ENCODE peak calls at places on chromosomes 13 and 19, in six cellular contexts. H is ascending aorta, D is IMR-90, F is neural progenitor cell, M is heart left ventricle, V is mucosa of descending colon. C is an unnamed sample.

GRCh38 chr19:54312436-54313362 is at the start of gene LILRA5:
- DNase-seq in V (no peak), M (no peak), D (no peak), F (no peak), H (no peak), C (no peak)

GRCh38 chr19:53951436-53951835 is 11.3 kb upstream of the CACNG8 start:
- DNase-seq in H (no peak), M (no peak), F (no peak), V (no peak), D (no peak), C (no peak)

GRCh38 chr13:30421093-30422055 is 919 bp upstream of the UBE2L5 start:
- DNase-seq in F (peak; percentile 90), H (peak; percentile 95), V (peak; percentile 87), M (peak; percentile 93), D (peak; percentile 80), C (peak; percentile 72)

GRCh38 chr13:27168086-27168485 is 3.5 kb downstream of the USP12 start:
- DNase-seq in V (no peak), F (no peak), D (no peak), H (no peak), M (no peak), C (no peak)

GRCh38 chr19:30086220-30086619 is 144.2 kb downstream of the URI1 start:
- DNase-seq in H (no peak), M (peak; percentile 3), V (no peak), D (no peak), F (no peak), C (no peak)

GRCh38 chr13:113275387-113275786 is 21.7 kb upstream of the LAMP1 start:
- DNase-seq in V (no peak), M (no peak), H (no peak), F (peak; percentile 61), D (peak; percentile 75), C (peak; percentile 71)

GRCh38 chr19:32658527-32658926 is 16.5 kb downstream of the ANKRD27 start:
- DNase-seq in F (no peak), D (no peak), H (no peak), V (no peak), M (no peak), C (no peak)

GRCh38 chr19:1752757-1753728 is at the start of gene ONECUT3:
- DNase-seq in H (no peak), V (no peak), F (peak; percentile 80), D (no peak), M (no peak), C (no peak)

GRCh38 chr13:113933901-113934300 is 40.0 kb downstream of the C13orf46 start:
- DNase-seq in F (no peak), H (no peak), D (no peak), M (peak; percentile 43), V (no peak), C (no peak)

GRCh38 chr13:40590112-40590862 is 76.2 kb downstream of the FOXO1 start:
- DNase-seq in V (no peak), D (no peak), M (no peak), F (no peak), H (no peak), C (no peak)
- H3K4me3 ChIP-seq in V (no peak overlapping the region), D (no peak overlapping the region), M (no peak overlapping the region), F (no peak overlapping the region), H (no peak overlapping the region), C (no peak overlapping the region)

GRCh38 chr19:37829526-37829925 is 50.1 kb upstream of the ZNF573 start:
- DNase-seq in M (no peak), V (no peak), D (no peak), H (no peak), F (no peak), C (no peak)
- H3K9me3 ChIP-seq in M (no peaks in the 10 kb centered on the region), V (peaks cover 93% of the 10 kb centered on the region), D (peaks cover 24% of the 10 kb centered on the region), H (peaks cover 94% of the 10 kb centered on the region), F (no peaks in the 10 kb centered on the region), C (no peaks in the 10 kb centered on the region)

GRCh38 chr19:11054200-11054599 is 35.1 kb upstream of the LDLR start:
- DNase-seq in D (no peak), H (no peak), F (no peak), M (no peak), V (no peak), C (no peak)

GRCh38 chr19:11047856-11048255 is 41.4 kb upstream of the LDLR start:
- DNase-seq in H (no peak), M (no peak), F (no peak), V (no peak), D (no peak), C (no peak)

GRCh38 chr19:11052391-11052790 is 36.9 kb upstream of the LDLR start:
- DNase-seq in V (no peak), D (no peak), F (no peak), M (no peak), H (no peak), C (no peak)

GRCh38 chr19:11046608-11047354 is 42.5 kb upstream of the LDLR start:
- DNase-seq in D (no peak), H (no peak), V (no peak), M (no peak), F (no peak), C (no peak)

DNA sequence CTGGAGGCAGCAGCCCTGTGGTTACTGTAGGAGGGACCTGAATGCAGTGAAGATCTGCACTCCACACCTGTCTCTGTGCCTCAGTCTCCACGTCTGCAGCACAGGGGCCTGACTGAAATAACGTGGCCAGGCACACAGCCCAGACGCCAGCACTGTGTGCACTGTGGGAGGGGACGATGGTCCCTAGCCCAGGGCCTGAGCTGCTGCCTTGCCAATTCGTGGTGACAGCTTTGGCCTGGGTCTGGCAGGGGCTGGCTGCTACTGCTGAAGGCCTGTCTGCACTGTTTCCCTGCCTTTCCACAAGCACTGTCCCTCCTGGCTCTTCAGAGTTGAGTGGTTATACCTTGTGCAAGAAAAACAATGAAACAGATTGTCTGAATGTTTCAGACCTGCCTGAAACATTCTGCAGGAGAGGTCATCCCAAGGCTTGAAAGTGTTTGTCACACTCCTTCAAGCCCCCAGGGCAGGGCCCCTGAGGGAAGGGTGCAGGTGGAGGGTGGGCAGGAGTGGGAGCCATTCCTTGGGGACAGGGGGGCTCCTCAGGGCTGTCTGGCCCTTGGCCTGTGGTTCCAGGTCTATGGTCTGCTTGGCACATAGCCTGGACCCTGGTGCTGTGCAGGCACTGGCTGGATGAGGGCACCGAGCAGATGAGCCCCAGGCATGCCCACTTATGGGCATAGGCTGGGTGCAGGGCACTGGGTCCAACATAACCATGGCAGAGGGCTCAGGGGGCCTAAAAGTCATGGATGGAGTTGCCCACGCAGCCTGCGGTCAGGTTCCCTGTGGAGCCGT is 38.7 kb upstream of the LDLR start:
- DNase-seq in D (no peak), V (no peak), H (no peak), M (no peak), F (no peak), C (no peak)
- H3K4me3 ChIP-seq in D (no peak overlapping the region), V (no peak overlapping the region), H (no peak overlapping the region), M (no peak overlapping the region), F (no peak overlapping the region), C (no peak overlapping the region)

GRCh38 chr19:23055501-23055900 is 52.5 kb upstream of the ZNF728 start:
- DNase-seq in D (no peak), F (no peak), V (no peak), H (no peak), M (no peak), C (no peak)
- H3K9me3 ChIP-seq in D (peaks cover 22% of the 10 kb centered on the region), F (no peaks in the 10 kb centered on the region), V (peaks cover 15% of the 10 kb centered on the region), H (no peaks in the 10 kb centered on the region), M (no peaks in the 10 kb centered on the region), C (no peaks in the 10 kb centered on the region)

DNA sequence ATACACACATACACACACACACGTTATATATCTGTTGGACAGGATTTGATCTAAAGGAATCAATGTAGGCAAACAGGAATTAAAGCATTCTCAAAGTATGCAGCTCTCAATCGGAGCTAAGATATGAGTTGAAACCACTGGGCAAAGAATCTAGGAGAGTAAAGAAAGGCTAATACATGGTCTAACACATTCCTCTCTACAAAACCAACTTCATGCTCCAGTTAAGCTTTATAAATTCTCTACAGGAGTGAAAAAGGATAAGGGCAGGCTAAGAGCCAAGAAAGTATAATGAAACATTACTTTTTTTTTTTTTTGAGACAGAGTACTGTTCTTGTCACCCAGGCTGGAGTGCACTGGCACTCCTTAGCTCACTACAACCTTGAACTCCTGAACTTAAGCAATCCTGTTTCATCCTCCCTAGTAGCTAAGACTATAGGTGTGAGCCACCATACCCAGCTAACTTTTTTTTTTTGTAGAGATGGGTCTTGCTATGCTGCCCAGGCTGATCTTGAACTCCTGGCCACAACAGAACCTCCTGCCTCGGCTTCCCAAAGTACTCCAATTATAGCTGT is 10.6 kb downstream of the FBXL3 start:
- DNase-seq in D (no peak), F (no peak), H (no peak), M (no peak), V (no peak), C (no peak)
- H3K4me3 ChIP-seq in D (no peak overlapping the region), F (no peak overlapping the region), H (peak overlapping the region; percentile 22), M (no peak overlapping the region), V (no peak overlapping the region), C (no peak overlapping the region)

DNA sequence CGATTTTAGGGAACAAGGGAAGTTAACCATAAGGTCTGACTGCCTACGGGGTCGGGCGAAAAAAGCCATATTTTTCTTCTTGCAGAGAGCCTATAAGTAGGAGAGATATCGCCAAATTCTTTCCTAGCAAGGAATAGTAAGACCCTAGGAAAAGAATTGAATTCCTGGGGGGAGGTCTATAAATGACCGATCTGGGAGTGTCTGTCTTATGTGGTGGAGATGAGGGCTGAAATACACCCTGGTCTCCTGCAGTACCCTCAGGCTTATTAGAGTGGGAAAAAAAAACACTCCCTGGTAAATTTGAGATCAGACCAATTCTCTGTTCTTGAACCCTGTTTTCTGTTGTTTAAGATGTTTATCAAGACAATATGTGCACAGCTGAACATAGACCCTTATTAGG is 447.5 kb upstream of the ATXN8OS start:
- DNase-seq in F (no peak), D (no peak), V (no peak), M (no peak), H (no peak), C (no peak)
- H3K9me3 ChIP-seq in F (no peaks in the 10 kb centered on the region), D (peaks cover 4% of the 10 kb centered on the region), V (peaks cover 18% of the 10 kb centered on the region), M (no peaks in the 10 kb centered on the region), H (peaks cover 10% of the 10 kb centered on the region), C (no peaks in the 10 kb centered on the region)